ENCODE peak calls at places on chromosomes 2 and 18, in four cellular contexts. One of them, this sample, is unnamed.

GRCh38 chr2:5501807-5502206 is 190.4 kb upstream of the SOX11 start:
- DNase-seq in lung: no peak
- DNase-seq in GM12865: no peak
- DNase-seq in cardiac muscle cell: no peak
- DNase-seq in this sample: no peak

GRCh38 chr2:71361631-71362030 is 30.0 kb downstream of the ZNF638 start:
- DNase-seq in lung: no peak
- DNase-seq in GM12865: no peak
- DNase-seq in cardiac muscle cell: no peak
- DNase-seq in this sample: no peak

GRCh38 chr2:10489842-10490555 is 41.9 kb upstream of the ODC1 start:
- DNase-seq in cardiac muscle cell: no peak
- DNase-seq in GM12865: no peak
- DNase-seq in lung: no peak
- DNase-seq in this sample: no peak

GRCh38 chr2:77161009-77161408 is 361.2 kb downstream of the LRRTM4 start:
- DNase-seq in cardiac muscle cell: peak; percentile 3
- DNase-seq in GM12865: no peak
- DNase-seq in lung: no peak
- DNase-seq in this sample: peak; percentile 2

GRCh38 chr2:117128471-117128870 is 686.0 kb upstream of the DDX18 start:
- DNase-seq in lung: no peak
- DNase-seq in GM12865: no peak
- DNase-seq in cardiac muscle cell: no peak
- DNase-seq in this sample: no peak

GRCh38 chr2:231184319-231184718 is 14.1 kb upstream of the ARMC9 start:
- DNase-seq in GM12865: no peak
- DNase-seq in cardiac muscle cell: no peak
- DNase-seq in lung: no peak
- DNase-seq in this sample: no peak

GRCh38 chr2:9306910-9307309 is 100.3 kb downstream of the ASAP2 start:
- DNase-seq in lung: no peak
- DNase-seq in GM12865: peak; percentile 9
- DNase-seq in cardiac muscle cell: no peak
- DNase-seq in this sample: no peak

GRCh38 chr18:7567487-7568425 is 640 bp downstream of the PTPRM start:
- DNase-seq in cardiac muscle cell: peak; percentile 79
- DNase-seq in GM12865: no peak
- DNase-seq in lung: peak; percentile 65
- DNase-seq in this sample: peak; percentile 70

GRCh38 chr2:63257473-63257872 is 206.8 kb downstream of the OTX1 start:
- DNase-seq in cardiac muscle cell: no peak
- DNase-seq in lung: no peak
- DNase-seq in GM12865: peak; percentile 49
- DNase-seq in this sample: no peak

GRCh38 chr2:53455094-53455493 is 312.5 kb upstream of the CHAC2 start:
- DNase-seq in GM12865: no peak
- DNase-seq in cardiac muscle cell: no peak
- DNase-seq in lung: no peak
- DNase-seq in this sample: no peak

GRCh38 chr2:32977228-32977758 is 30.5 kb downstream of the LTBP1 start:
- DNase-seq in cardiac muscle cell: peak; percentile 27
- DNase-seq in GM12865: no peak
- DNase-seq in lung: no peak
- DNase-seq in this sample: peak; percentile 37

GRCh38 chr2:221521261-221521845 is 50.8 kb downstream of the EPHA4 start:
- DNase-seq in lung: no peak
- DNase-seq in GM12865: no peak
- DNase-seq in cardiac muscle cell: no peak
- DNase-seq in this sample: no peak

GRCh38 chr2:221514305-221515040 is 57.6 kb downstream of the EPHA4 start:
- DNase-seq in cardiac muscle cell: no peak
- DNase-seq in lung: no peak
- DNase-seq in GM12865: no peak
- DNase-seq in this sample: no peak

GRCh38 chr2:221518201-221518936 is 53.7 kb downstream of the EPHA4 start:
- DNase-seq in GM12865: peak; percentile 70
- DNase-seq in cardiac muscle cell: peak; percentile 45
- DNase-seq in lung: peak; percentile 35
- DNase-seq in this sample: peak; percentile 40

GRCh38 chr2:221517362-221518121 is 54.6 kb downstream of the EPHA4 start:
- DNase-seq in cardiac muscle cell: peak; percentile 28
- DNase-seq in GM12865: peak; percentile 90
- DNase-seq in lung: peak; percentile 79
- DNase-seq in this sample: peak; percentile 47

GRCh38 chr2:221518937-221519635 is 53.0 kb downstream of the EPHA4 start:
- DNase-seq in lung: no peak
- DNase-seq in cardiac muscle cell: no peak
- DNase-seq in GM12865: no peak
- DNase-seq in this sample: no peak
- H3K4me3 ChIP-seq in lung: no peak overlapping the region
- H3K4me3 ChIP-seq in cardiac muscle cell: no peak overlapping the region
- H3K4me3 ChIP-seq in GM12865: no peak overlapping the region
- H3K4me3 ChIP-seq in this sample: no peak overlapping the region

GRCh38 chr2:218276986-218277755 is 6.9 kb downstream of the PNKD start:
- DNase-seq in GM12865: no peak
- DNase-seq in cardiac muscle cell: no peak
- DNase-seq in lung: no peak
- DNase-seq in this sample: no peak
- TF ChIP-seq CTCF in GM12865: no peak
- TF ChIP-seq CTCF in cardiac muscle cell: peak; percentile 14
- TF ChIP-seq CTCF in lung: no peak
- TF ChIP-seq CTCF in this sample: peak; percentile 4

DNA sequence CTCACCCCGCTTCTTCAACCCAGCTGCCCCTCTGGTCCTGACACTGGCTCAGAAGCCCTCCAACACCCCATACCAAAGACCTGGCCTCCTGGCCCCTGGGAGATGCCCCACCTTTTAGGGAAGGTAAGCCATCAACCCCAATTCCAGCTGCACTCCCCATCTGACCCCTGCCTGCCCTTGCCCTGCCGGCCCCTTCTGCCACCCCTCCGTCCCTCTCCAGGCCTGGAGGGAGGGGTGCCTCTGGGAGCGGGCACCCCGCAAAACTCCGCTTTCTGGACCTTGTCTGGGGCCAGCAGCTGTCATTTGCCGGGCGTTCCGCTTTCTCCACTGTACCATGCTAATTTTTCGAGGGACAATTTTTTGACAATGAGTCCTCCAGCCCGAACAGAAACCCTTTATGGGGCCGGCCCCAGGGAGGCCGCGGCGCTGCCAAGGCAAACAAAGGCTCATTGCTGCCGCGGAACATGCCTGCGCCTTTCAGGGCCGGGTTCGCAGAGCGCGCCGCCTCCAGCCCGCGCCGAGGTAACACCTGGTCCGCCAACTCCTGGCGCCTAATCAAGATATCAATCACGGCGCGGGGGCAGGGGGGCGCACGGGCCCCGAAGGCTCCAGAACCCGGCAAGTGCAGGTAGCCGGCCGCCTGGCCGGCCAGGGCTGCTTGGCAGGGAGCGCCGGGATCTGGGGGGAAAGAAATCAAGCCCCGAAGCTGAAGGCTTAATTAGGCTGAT is 96.0 kb downstream of the INHBB start:
- DNase-seq in lung: peak; percentile 51
- DNase-seq in cardiac muscle cell: peak; percentile 44
- DNase-seq in GM12865: no peak
- DNase-seq in this sample: peak; percentile 28
- H3K4me3 ChIP-seq in lung: no peak overlapping the region
- H3K4me3 ChIP-seq in cardiac muscle cell: peak overlapping the region; percentile 18
- H3K4me3 ChIP-seq in GM12865: no peak overlapping the region
- H3K4me3 ChIP-seq in this sample: peak overlapping the region; percentile 3

DNA sequence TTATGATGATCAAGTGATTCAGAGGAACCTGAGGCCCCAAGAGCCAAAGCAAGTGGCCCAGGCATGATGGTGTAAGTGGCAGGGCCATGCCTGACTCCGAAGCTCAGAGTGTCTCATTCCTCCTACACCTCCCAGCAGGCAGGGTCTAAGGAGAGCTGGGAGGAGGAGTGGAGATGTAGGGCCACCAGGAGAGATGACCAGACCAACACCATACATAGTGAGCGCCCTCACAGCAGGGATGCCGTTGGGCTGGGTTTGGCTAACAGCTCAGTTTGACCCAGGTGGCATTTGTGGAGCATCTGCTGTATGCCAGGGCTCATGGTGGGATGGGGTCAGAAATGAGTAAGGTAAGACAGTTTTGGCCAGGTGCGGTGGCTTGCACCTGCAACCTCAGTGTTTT is 80.7 kb downstream of the MARCO start:
- DNase-seq in cardiac muscle cell: no peak
- DNase-seq in lung: no peak
- DNase-seq in GM12865: no peak
- DNase-seq in this sample: no peak
- TF ChIP-seq CTCF in cardiac muscle cell: no peak
- TF ChIP-seq CTCF in lung: no peak
- TF ChIP-seq CTCF in GM12865: no peak
- TF ChIP-seq CTCF in this sample: no peak